ENCODE peak calls at places on chromosomes 13 and 19, in nine cellular contexts. W is tibial artery, L is cardiac muscle cell, M is brain microvascular endothelial cell, D is nephron progenitor cell, C is activated B cell treated with CpG ODN at 0.5 μM for 24 hours, B is kidney, P is fibroblast of lung, T is fibroblast of villous mesenchyme. U is an unnamed sample.

GRCh38 chr19:16435999-16436650 is 35.6 kb downstream of the EPS15L1 start:
- DNase-seq in T (peak), M (no peak), B (no peak), L (peak), C (no peak), W (no peak), D (no peak), P (peak), U (no peak)

GRCh38 chr13:108643646-108644353 is 14.4 kb downstream of the MYO16 start:
- DNase-seq in B (no peak), M (no peak), D (no peak), T (no peak), W (no peak), P (no peak), L (no peak), C (no peak), U (no peak)

GRCh38 chr19:11482384-11483050 is 1.7 kb upstream of the ELAVL3 start:
- DNase-seq in T (peak), C (peak), L (peak), M (peak), P (peak), W (peak), B (peak), D (peak), U (peak)

GRCh38 chr19:29259867-29260281 is 46.9 kb upstream of the UQCRFS1 start:
- DNase-seq in P (no peak), B (no peak), T (no peak), W (no peak), L (no peak), C (no peak), M (no peak), D (peak), U (no peak)

GRCh38 chr19:43624933-43625332 is 5.5 kb upstream of the ZNF428 start:
- DNase-seq in D (peak), M (no peak), T (peak), W (no peak), C (peak), B (peak), L (peak), P (no peak), U (no peak)

GRCh38 chr13:113948034-113948742 is 25.7 kb downstream of the C13orf46 start:
- DNase-seq in D (no peak), B (peak), M (no peak), C (no peak), L (no peak), P (no peak), T (peak), W (no peak), U (no peak)

GRCh38 chr19:42313096-42313839 is at the start of gene TMEM145:
- DNase-seq in P (peak), W (no peak), T (peak), D (peak), L (peak), M (no peak), C (no peak), B (peak), U (peak)

GRCh38 chr13:113291997-113292862 is 4.8 kb upstream of the LAMP1 start:
- DNase-seq in B (no peak), M (no peak), P (peak), L (peak), C (no peak), T (peak), D (peak), W (no peak), U (no peak)

GRCh38 chr13:109654341-109655205 is 131.8 kb downstream of the IRS2 start:
- DNase-seq in P (no peak), L (peak), M (no peak), W (no peak), C (no peak), D (no peak), T (peak), B (no peak), U (no peak)

GRCh38 chr19:47633516-47633915 is 24.6 kb downstream of the BICRA start:
- DNase-seq in M (no peak), L (no peak), D (no peak), P (no peak), B (no peak), C (no peak), W (no peak), T (no peak), U (peak)

GRCh38 chr19:29001006-29001921 is 211.7 kb downstream of the UQCRFS1 start:
- DNase-seq in B (no peak), T (no peak), C (no peak), W (peak), L (peak), P (no peak), M (no peak), D (no peak), U (no peak)

GRCh38 chr19:15200575-15201364 is at the start of gene NOTCH3:
- DNase-seq in M (no peak), T (no peak), L (no peak), B (peak), C (no peak), W (no peak), D (peak), P (no peak), U (peak)

GRCh38 chr13:29436291-29436690 is 159.2 kb downstream of the SLC7A1 start:
- DNase-seq in B (no peak), L (peak), C (no peak), D (no peak), T (peak), P (peak), M (peak), W (no peak), U (no peak)

GRCh38 chr13:103772576-103772975 is 706.4 kb upstream of the SLC10A2 start:
- DNase-seq in M (no peak), T (no peak), C (no peak), W (no peak), L (no peak), B (no peak), D (no peak), P (no peak), U (no peak)

DNA sequence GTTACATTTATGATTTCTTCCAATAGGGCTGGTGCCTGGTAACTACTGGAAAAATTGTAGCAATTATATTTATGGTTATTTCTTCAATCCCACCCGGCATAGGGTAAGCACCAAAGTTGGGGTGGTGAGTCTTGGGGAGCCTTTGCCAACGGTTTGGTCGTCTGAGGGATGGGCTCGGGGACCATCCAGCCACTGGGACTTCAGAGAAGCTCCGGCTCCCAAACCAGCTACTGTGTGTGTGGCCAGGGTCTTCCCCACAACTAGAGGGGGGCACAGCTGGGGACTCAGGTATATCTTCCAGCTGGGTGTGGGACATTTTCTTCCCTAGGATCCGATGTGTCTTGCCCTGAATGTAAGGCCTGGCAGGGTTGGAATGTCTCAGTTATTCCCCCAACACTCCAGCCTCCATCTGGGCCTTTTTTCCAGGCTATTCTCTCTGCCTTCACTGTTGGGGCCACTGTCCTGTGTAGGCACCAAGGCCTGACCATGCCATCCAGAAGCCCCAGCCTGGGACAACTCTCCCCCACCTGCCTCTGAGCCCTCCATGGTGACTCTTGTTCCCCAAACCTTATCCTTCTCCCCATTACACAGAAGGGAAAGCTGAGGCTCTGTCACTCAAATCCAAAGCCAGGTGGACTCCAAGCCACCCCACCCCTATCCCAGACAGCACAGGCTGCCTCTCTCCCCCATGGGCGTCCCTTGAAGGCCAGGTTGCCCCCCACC is 1.1 kb upstream of the IFI30 start:
- DNase-seq in D (no peak), B (no peak), L (no peak), P (no peak), M (no peak), T (no peak), W (no peak), C (no peak), U (no peak)
- TF ChIP-seq CTCF in D (no peak), B (no peak), L (no peak), P (no peak), M (no peak), T (no peak), W (no peak), C (no peak), U (no peak)

GRCh38 chr13:43894438-43894837 is 14.7 kb downstream of the LACC1 start:
- DNase-seq in D (no peak), T (no peak), W (no peak), L (no peak), C (no peak), B (no peak), P (no peak), M (no peak), U (no peak)
- TF ChIP-seq CTCF in D (peak), T (no peak), W (no peak), L (peak), C (no peak), B (no peak), P (no peak), M (peak), U (no peak)

DNA sequence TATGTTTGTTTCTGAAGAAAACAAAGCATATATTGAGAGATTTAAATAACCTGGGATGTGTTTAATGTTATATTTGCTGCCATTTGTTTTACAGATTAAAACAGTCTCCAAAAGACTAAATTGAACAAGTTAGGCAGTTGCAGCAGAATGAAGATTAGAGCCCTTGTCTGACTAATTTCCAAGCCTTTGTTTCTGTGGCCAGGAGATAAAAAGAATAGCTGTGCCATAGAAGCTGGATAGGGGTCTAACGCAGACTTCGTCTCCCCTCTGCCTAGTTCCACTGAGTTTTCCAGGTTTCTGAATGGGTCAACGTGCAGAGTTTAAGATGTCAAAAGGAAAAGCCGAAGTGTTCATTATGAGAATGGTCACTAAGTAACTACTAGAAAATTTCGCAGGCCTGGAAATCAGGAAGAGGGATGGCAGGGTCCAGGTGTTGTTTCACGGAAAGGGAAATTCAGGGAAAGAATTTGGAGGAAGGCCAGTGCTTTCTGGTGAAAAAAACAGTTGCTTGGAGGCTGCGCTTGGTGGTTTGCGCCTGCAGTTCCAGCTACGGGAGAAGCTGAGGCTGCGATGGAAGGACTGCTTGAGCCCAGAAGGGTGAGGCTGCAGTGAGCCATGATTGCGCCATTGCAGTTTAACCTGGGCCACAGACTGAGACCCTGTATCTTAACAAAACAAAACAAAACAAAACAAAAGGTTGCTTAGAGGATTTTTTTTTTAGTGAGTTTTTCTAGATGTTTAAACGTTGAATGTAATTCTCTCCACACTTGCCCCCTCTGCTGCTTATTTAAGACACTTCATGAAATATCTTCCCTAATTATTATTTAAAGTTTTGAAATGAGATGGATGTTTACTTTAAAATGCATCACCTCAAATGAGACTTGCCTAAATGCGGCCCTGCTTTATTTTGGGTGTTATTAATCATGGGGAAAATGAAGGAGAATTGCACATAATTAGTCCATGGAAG is 75.2 kb upstream of the TRPC4 start:
- DNase-seq in T (peak), L (peak), D (no peak), M (no peak), B (no peak), W (no peak), P (no peak), C (no peak), U (no peak)
- TF ChIP-seq CTCF in T (no peak), L (peak), D (no peak), M (no peak), B (no peak), W (no peak), P (no peak), C (no peak), U (no peak)

GRCh38 chr19:6811378-6811777 is 38.9 kb downstream of the VAV1 start:
- DNase-seq in C (no peak), M (no peak), W (no peak), L (no peak), D (no peak), P (no peak), T (no peak), B (no peak), U (no peak)
- TF ChIP-seq CTCF in C (no peak), M (no peak), W (no peak), L (no peak), D (no peak), P (no peak), T (no peak), B (no peak), U (no peak)

DNA sequence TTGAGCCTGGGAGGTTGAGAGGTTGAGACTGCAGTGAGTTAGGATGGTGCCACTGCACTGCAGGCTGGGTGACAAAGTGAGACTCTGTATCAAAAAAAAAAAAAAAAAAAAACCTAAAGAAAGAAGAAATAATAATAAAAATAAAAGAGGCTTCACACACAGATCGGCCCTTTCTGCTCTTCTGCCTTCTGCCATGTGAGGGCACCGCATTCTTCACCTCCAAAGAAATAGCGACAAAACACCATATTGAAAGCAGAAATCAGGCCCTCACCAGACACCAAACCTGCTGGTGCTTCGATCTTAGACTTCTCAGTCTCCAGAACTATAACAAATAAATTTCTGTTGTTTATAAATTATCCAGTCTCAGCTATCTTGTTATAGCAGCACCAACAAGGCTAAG is 3.0 kb downstream of the ZNF649 start:
- DNase-seq in B (no peak), L (no peak), P (no peak), W (no peak), D (no peak), T (no peak), C (no peak), M (no peak), U (no peak)
- TF ChIP-seq CTCF in B (no peak), L (no peak), P (no peak), W (no peak), D (no peak), T (no peak), C (no peak), M (peak), U (no peak)